ENCODE peak calls at places on chromosomes 13 and 19, in nine cellular contexts. J is WTC11; Y is anterior cingulate cortex; K is Right ventricle myocardium superior; X is activated CD4-positive, CD25-positive, alpha-beta regulatory T cell treated with anti-CD3 and anti-CD28 coated beads, Interleukin-2, amount 50 U/mL, for 16 hours; O is cardiac fibroblast; W is central memory CD4-positive, alpha-beta T cell; M is DMS79 treated with DMSO at 0.1 percent for 48 hours; A is body of pancreas. C is an unnamed sample.
A peak's percentile ranks its signal among the peaks of the same experiment; 100 is the strongest.

GRCh38 chr13:38803566-38803965 is 116.7 kb downstream of the FREM2 start:
- DNase-seq in J (no peak), Y (no peak), K (no peak), X (no peak), O (no peak), W (no peak), M (no peak), A (no peak), C (no peak)

GRCh38 chr19:33177417-33177976 is 16.6 kb upstream of the LRP3 start:
- DNase-seq in J (peak; percentile 64), Y (no peak), K (no peak), X (no peak), O (no peak), W (peak; percentile 79), M (no peak), A (peak; percentile 73), C (no peak)

GRCh38 chr19:41411682-41412265 is 14.2 kb downstream of the BCKDHA start:
- DNase-seq in J (no peak), Y (peak; percentile 58), K (peak; percentile 85), X (no peak), O (no peak), W (no peak), M (no peak), A (no peak), C (peak; percentile 62)

GRCh38 chr19:44735011-44735410 is 13.5 kb upstream of the BCL3 start:
- DNase-seq in J (no peak), Y (no peak), K (no peak), X (no peak), O (no peak), W (no peak), M (no peak), A (no peak), C (no peak)

GRCh38 chr13:79404985-79405384 is 1.1 kb downstream of the RBM26 start:
- DNase-seq in J (no peak), Y (no peak), K (no peak), X (no peak), O (peak; percentile 13), W (no peak), M (no peak), A (no peak), C (no peak)

GRCh38 chr13:21008026-21008425 is 53.4 kb downstream of the LATS2 start:
- DNase-seq in J (no peak), Y (no peak), K (no peak), X (no peak), O (no peak), W (no peak), M (no peak), A (no peak), C (no peak)

GRCh38 chr13:49731766-49732165 is 40.5 kb upstream of the EBPL start:
- DNase-seq in J (no peak), Y (no peak), K (no peak), X (no peak), O (peak; percentile 77), W (no peak), M (no peak), A (no peak), C (no peak)

GRCh38 chr19:56654151-56654550 is 11.2 kb downstream of the SMIM17 start:
- DNase-seq in J (no peak), Y (no peak), K (no peak), X (no peak), O (no peak), W (no peak), M (no peak), A (no peak), C (no peak)